ENCODE peak calls at places on chromosomes 5 and 9, in ten cellular contexts. J is left colon; B is activated T-cell treated with anti-CD3 and anti-CD28 coated beads, Interleukin-2, amount 50 U/mL, for 72 hours; U is kidney tubule cell; K is EH; Q is NCI-H187 treated with DMSO at 0.1 percent for 48 hours; X is sciatic nerve; Z is HEK293T; M is EL; F is NAMALWA. Y is an unnamed sample.

GRCh38 chr9:38343552-38343951 is 49.0 kb upstream of the ALDH1B1 start:
- DNase-seq in J (no peak), Q (no peak), X (no peak), F (no peak), Z (no peak), B (no peak), K (no peak), M (no peak), U (no peak), Y (no peak)

GRCh38 chr5:35003018-35003957 is 44.5 kb downstream of the AGXT2 start:
- DNase-seq in J (peak), Z (peak), X (peak), U (peak), M (peak), K (peak), B (peak), F (peak), Q (peak), Y (no peak)

GRCh38 chr5:14816999-14817761 is 54.4 kb downstream of the ANKH start:
- DNase-seq in J (no peak), Z (no peak), M (peak), U (peak), X (no peak), B (peak), Q (no peak), F (no peak), K (peak), Y (peak)

GRCh38 chr5:128424672-128425071 is 113.4 kb downstream of the FBN2 start:
- DNase-seq in K (peak), X (no peak), J (no peak), Q (no peak), U (no peak), B (no peak), F (no peak), Z (no peak), M (no peak), Y (no peak)

GRCh38 chr5:756171-756570 is 28.4 kb downstream of the ZDHHC11B start:
- DNase-seq in X (peak), M (no peak), Z (no peak), F (no peak), K (no peak), Q (no peak), U (no peak), B (no peak), J (peak), Y (no peak)

GRCh38 chr5:65925094-65925600 is 1.2 kb upstream of the ERBIN start:
- DNase-seq in F (peak), U (peak), B (peak), M (peak), Z (peak), J (peak), X (peak), Q (no peak), K (peak), Y (peak)

GRCh38 chr5:54090495-54091084 is 219.8 kb downstream of the ARL15 start:
- DNase-seq in U (peak), Z (peak), B (no peak), J (no peak), F (peak), X (no peak), M (peak), K (peak), Q (no peak), Y (peak)

GRCh38 chr9:128550770-128551651 is 1.4 kb upstream of the SPTAN1 start:
- DNase-seq in X (no peak), U (peak), Z (no peak), Q (no peak), M (peak), K (peak), F (no peak), J (peak), B (no peak), Y (no peak)

GRCh38 chr5:99033014-99033931 is 104.5 kb upstream of the CHD1 start:
- DNase-seq in F (peak), Q (no peak), K (no peak), M (peak), U (peak), J (no peak), X (no peak), B (no peak), Z (no peak), Y (no peak)

Y was measured in GM04504.